ENCODE peak calls at places on chromosomes 3 and 15, in nine cellular contexts. Q, P, N, S, O, T, J, F and W are unnamed samples.

GRCh38 chr3:195139876-195140240 is 131.1 kb downstream of the XXYLT1 start:
- DNase-seq in Q (no peak), P (no peak), N (no peak), S (no peak), O (no peak), T (no peak), J (no peak), F (peak), W (no peak)

GRCh38 chr15:64507293-64507802 is 47.0 kb downstream of the ZNF609 start:
- DNase-seq in Q (peak), P (peak), N (peak), S (peak), O (peak), T (no peak), J (no peak), F (peak), W (no peak)

GRCh38 chr3:155676252-155676981 is 68.5 kb downstream of the PLCH1 start:
- DNase-seq in Q (peak), P (no peak), N (no peak), S (no peak), O (peak), T (no peak), J (no peak), F (peak), W (no peak)

GRCh38 chr15:26615188-26615926 is 157.5 kb downstream of the GABRB3 start:
- DNase-seq in Q (peak), P (no peak), N (no peak), S (no peak), O (no peak), T (no peak), J (no peak), F (no peak), W (no peak)

GRCh38 chr15:84750583-84751092 is 2.2 kb downstream of the ZNF592 start:
- DNase-seq in Q (no peak), P (no peak), N (no peak), S (no peak), O (peak), T (no peak), J (no peak), F (no peak), W (no peak)

GRCh38 chr3:12967751-12968209 is 105.4 kb downstream of the IQSEC1 start:
- DNase-seq in Q (peak), P (peak), N (peak), S (peak), O (peak), T (no peak), J (no peak), F (peak), W (peak)

GRCh38 chr15:45130291-45131000 is 652 bp downstream of the DUOX1 start:
- DNase-seq in Q (no peak), P (no peak), N (no peak), S (no peak), O (no peak), T (no peak), J (no peak), F (peak), W (no peak)

GRCh38 chr3:14210843-14211594 is 32.4 kb downstream of the LSM3 start:
- DNase-seq in Q (no peak), P (no peak), N (no peak), S (no peak), O (peak), T (no peak), J (no peak), F (no peak), W (no peak)

GRCh38 chr3:102224171-102224570 is 210.6 kb upstream of the ZPLD1 start:
- DNase-seq in Q (peak), P (peak), N (no peak), S (no peak), O (no peak), T (no peak), J (no peak), F (peak), W (no peak)

GRCh38 chr15:39411102-39411989 is 169.5 kb upstream of the THBS1 start:
- DNase-seq in Q (no peak), P (no peak), N (no peak), S (no peak), O (no peak), T (no peak), J (no peak), F (peak), W (no peak)

GRCh38 chr15:58275785-58276184 is 137.6 kb downstream of the AQP9 start:
- DNase-seq in Q (no peak), P (no peak), N (no peak), S (no peak), O (no peak), T (no peak), J (no peak), F (no peak), W (no peak)

GRCh38 chr15:62739507-62739906 is 303.0 kb upstream of the TPM1 start:
- DNase-seq in Q (peak), P (no peak), N (no peak), S (no peak), O (no peak), T (no peak), J (no peak), F (peak), W (no peak)

GRCh38 chr15:78541744-78542034 is 1.4 kb downstream of the PSMA4 start:
- DNase-seq in Q (no peak), P (no peak), N (no peak), S (no peak), O (no peak), T (no peak), J (no peak), F (no peak), W (no peak)

GRCh38 chr15:48696627-48697312 is 51.3 kb upstream of the FBN1 start:
- DNase-seq in Q (no peak), P (no peak), N (no peak), S (no peak), O (no peak), T (no peak), J (no peak), F (peak), W (no peak)

GRCh38 chr15:67048281-67049279 is 16.8 kb upstream of the SMAD3 start:
- DNase-seq in Q (peak), P (peak), N (no peak), S (no peak), O (no peak), T (no peak), J (no peak), F (peak), W (no peak)

GRCh38 chr3:179446501-179446900 is 4.8 kb downstream of the GNB4 start:
- DNase-seq in Q (peak), P (no peak), N (no peak), S (no peak), O (peak), T (no peak), J (no peak), F (peak), W (no peak)

GRCh38 chr3:57228734-57229505 is 1.4 kb downstream of the APPL1 start:
- DNase-seq in Q (peak), P (peak), N (no peak), S (no peak), O (no peak), T (no peak), J (no peak), F (peak), W (no peak)

GRCh38 chr15:27438403-27439375 is 467.7 kb downstream of the GABRG3 start:
- DNase-seq in Q (no peak), P (no peak), N (no peak), S (no peak), O (no peak), T (no peak), J (no peak), F (no peak), W (no peak)

GRCh38 chr3:130658666-130659065 is 88.0 kb downstream of the PIK3R4 start:
- DNase-seq in Q (no peak), P (no peak), N (no peak), S (no peak), O (no peak), T (no peak), J (no peak), F (no peak), W (no peak)

GRCh38 chr3:69250014-69250413 is 127.6 kb upstream of the LMOD3 start:
- DNase-seq in Q (peak), P (peak), N (no peak), S (peak), O (peak), T (peak), J (peak), F (no peak), W (peak)

GRCh38 chr3:184873136-184873535 is 61.2 kb downstream of the VPS8 start:
- DNase-seq in Q (no peak), P (no peak), N (no peak), S (no peak), O (no peak), T (no peak), J (no peak), F (no peak), W (no peak)

GRCh38 chr15:25022233-25022632 is 67.4 kb downstream of the SNRPN start:
- DNase-seq in Q (no peak), P (no peak), N (no peak), S (no peak), O (no peak), T (no peak), J (no peak), F (peak), W (no peak)

GRCh38 chr3:77513541-77513940 is 473.6 kb downstream of the ROBO2 start:
- DNase-seq in Q (no peak), P (no peak), N (no peak), S (no peak), O (no peak), T (no peak), J (no peak), F (no peak), W (no peak)

GRCh38 chr15:40274350-40275274 is 8.3 kb downstream of the ANKRD63 start:
- DNase-seq in Q (peak), P (peak), N (peak), S (peak), O (peak), T (peak), J (peak), F (peak), W (peak)

GRCh38 chr15:81095690-81096365 is 38.2 kb upstream of the CFAP161 start:
- DNase-seq in Q (no peak), P (no peak), N (no peak), S (no peak), O (no peak), T (no peak), J (no peak), F (no peak), W (no peak)

GRCh38 chr3:139548801-139549200 is 9.3 kb upstream of the RBP1 start:
- DNase-seq in Q (no peak), P (no peak), N (no peak), S (no peak), O (no peak), T (no peak), J (no peak), F (no peak), W (no peak)

GRCh38 chr3:42871592-42872196 is 4.0 kb downstream of the CYP8B1 start:
- DNase-seq in Q (no peak), P (no peak), N (no peak), S (no peak), O (no peak), T (no peak), J (no peak), F (no peak), W (no peak)

GRCh38 chr3:136250862-136251460 is 821 bp downstream of the PCCB start:
- DNase-seq in Q (peak), P (peak), N (peak), S (peak), O (peak), T (peak), J (no peak), F (peak), W (peak)